ENCODE peak calls at places on chromosomes 7 and 10, in four cellular contexts. One of them, this sample, is unnamed.

GRCh38 chr10:86756511-86757109 is at the start of gene BMPR1A:
- DNase-seq in tibial nerve: peak; percentile 81
- DNase-seq in transverse colon: no peak
- DNase-seq in CD8-positive, alpha-beta memory T cell: no peak
- DNase-seq in this sample: no peak

GRCh38 chr7:106015586-106016218 is 52.6 kb downstream of the CDHR3 start:
- DNase-seq in CD8-positive, alpha-beta memory T cell: no peak
- DNase-seq in transverse colon: no peak
- DNase-seq in tibial nerve: no peak
- DNase-seq in this sample: no peak

GRCh38 chr10:131870831-131871672 is 29.8 kb upstream of the PPP2R2D start:
- DNase-seq in CD8-positive, alpha-beta memory T cell: no peak
- DNase-seq in tibial nerve: no peak
- DNase-seq in transverse colon: no peak
- DNase-seq in this sample: no peak

GRCh38 chr10:129883029-129883428 is 81.0 kb downstream of the EBF3 start:
- DNase-seq in transverse colon: no peak
- DNase-seq in CD8-positive, alpha-beta memory T cell: no peak
- DNase-seq in tibial nerve: no peak
- DNase-seq in this sample: no peak

GRCh38 chr7:149814494-149814893 is 23.7 kb upstream of the ZNF862 start:
- DNase-seq in tibial nerve: no peak
- DNase-seq in transverse colon: no peak
- DNase-seq in CD8-positive, alpha-beta memory T cell: no peak
- DNase-seq in this sample: no peak

GRCh38 chr10:13659887-13660544 is 73.3 kb downstream of the PRPF18 start:
- DNase-seq in CD8-positive, alpha-beta memory T cell: peak; percentile 35
- DNase-seq in tibial nerve: peak; percentile 70
- DNase-seq in transverse colon: peak; percentile 59
- DNase-seq in this sample: peak; percentile 53

GRCh38 chr7:117110480-117111315 is 157.4 kb downstream of the ST7 start:
- DNase-seq in tibial nerve: no peak
- DNase-seq in CD8-positive, alpha-beta memory T cell: peak; percentile 29
- DNase-seq in transverse colon: no peak
- DNase-seq in this sample: peak; percentile 77

GRCh38 chr7:134723904-134724303 is 55.5 kb upstream of the CALD1 start:
- DNase-seq in tibial nerve: no peak
- DNase-seq in CD8-positive, alpha-beta memory T cell: no peak
- DNase-seq in transverse colon: no peak
- DNase-seq in this sample: no peak

GRCh38 chr7:114530074-114530611 is 115.5 kb downstream of the FOXP2 start:
- DNase-seq in transverse colon: no peak
- DNase-seq in tibial nerve: no peak
- DNase-seq in CD8-positive, alpha-beta memory T cell: no peak
- DNase-seq in this sample: no peak

GRCh38 chr7:134058521-134058920 is 68.6 kb upstream of the LRGUK start:
- DNase-seq in CD8-positive, alpha-beta memory T cell: no peak
- DNase-seq in transverse colon: no peak
- DNase-seq in tibial nerve: no peak
- DNase-seq in this sample: no peak

GRCh38 chr7:102287465-102288146 is 938 bp downstream of the SH2B2 start:
- DNase-seq in transverse colon: peak; percentile 43
- DNase-seq in tibial nerve: no peak
- DNase-seq in CD8-positive, alpha-beta memory T cell: no peak
- DNase-seq in this sample: no peak

GRCh38 chr7:42625391-42625790 is 286.5 kb downstream of the C7orf25 start:
- DNase-seq in transverse colon: no peak
- DNase-seq in CD8-positive, alpha-beta memory T cell: no peak
- DNase-seq in tibial nerve: no peak
- DNase-seq in this sample: no peak

GRCh38 chr7:112510032-112510742 is 29.4 kb downstream of the LSMEM1 start:
- DNase-seq in tibial nerve: no peak
- DNase-seq in CD8-positive, alpha-beta memory T cell: no peak
- DNase-seq in transverse colon: no peak
- DNase-seq in this sample: no peak

GRCh38 chr10:3926268-3926667 is 141.3 kb upstream of the KLF6 start:
- DNase-seq in transverse colon: no peak
- DNase-seq in tibial nerve: no peak
- DNase-seq in CD8-positive, alpha-beta memory T cell: no peak
- DNase-seq in this sample: no peak

GRCh38 chr7:22992874-22993840 is 20.8 kb downstream of the HYCC1 start:
- DNase-seq in CD8-positive, alpha-beta memory T cell: no peak
- DNase-seq in tibial nerve: no peak
- DNase-seq in transverse colon: no peak
- DNase-seq in this sample: no peak

GRCh38 chr10:61900829-61901783 is at the start of gene ARID5B:
- DNase-seq in tibial nerve: peak; percentile 65
- DNase-seq in transverse colon: peak; percentile 74
- DNase-seq in CD8-positive, alpha-beta memory T cell: peak; percentile 53
- DNase-seq in this sample: peak; percentile 38

GRCh38 chr10:70053896-70054641 is 1.4 kb downstream of the MACROH2A2 start:
- DNase-seq in CD8-positive, alpha-beta memory T cell: no peak
- DNase-seq in tibial nerve: no peak
- DNase-seq in transverse colon: peak; percentile 23
- DNase-seq in this sample: no peak
- H3K4me3 ChIP-seq in CD8-positive, alpha-beta memory T cell: no peak overlapping the region
- H3K4me3 ChIP-seq in tibial nerve: peak overlapping the region; percentile 47
- H3K4me3 ChIP-seq in transverse colon: peak overlapping the region; percentile 31
- H3K4me3 ChIP-seq in this sample: no peak overlapping the region

DNA sequence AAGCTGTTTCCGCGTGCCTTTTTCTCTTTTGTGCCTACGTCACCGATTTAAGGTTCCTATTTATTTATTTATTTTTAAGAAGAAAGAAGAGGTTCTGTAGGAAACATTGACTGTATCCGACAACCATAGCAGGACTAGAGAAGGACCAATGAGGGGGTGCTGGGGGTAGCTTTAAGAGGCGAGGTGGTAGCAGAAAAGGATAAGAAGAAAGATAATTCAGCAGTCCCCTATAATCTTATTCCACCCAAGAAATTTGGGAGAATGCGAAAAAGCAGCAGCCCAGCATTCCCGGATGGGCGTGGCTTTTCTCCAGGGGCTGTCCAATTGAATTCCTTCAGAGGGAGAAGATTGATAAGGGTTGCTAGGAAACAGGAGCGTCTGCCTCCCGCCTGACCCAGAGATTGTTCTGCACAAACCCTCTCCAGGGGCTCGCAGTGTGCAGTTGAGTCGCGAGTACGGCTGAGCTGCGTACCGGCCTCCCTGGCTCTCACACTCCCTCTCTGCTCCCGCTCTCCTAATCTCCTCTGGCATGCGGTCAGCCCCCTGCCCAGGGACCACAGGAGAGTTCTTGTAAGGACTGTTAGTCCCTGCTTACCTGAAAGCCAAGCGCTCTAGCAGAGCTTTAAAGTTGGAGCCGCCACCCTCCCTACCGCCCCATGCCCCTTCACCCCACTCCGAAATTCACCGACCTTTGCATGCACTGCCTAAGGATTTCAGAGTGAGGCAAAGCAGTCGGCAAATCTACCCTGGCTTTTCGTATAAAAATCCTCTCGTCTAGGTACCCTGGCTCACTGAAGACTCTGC is at the start of gene GRM3:
- DNase-seq in tibial nerve: no peak
- DNase-seq in transverse colon: no peak
- DNase-seq in CD8-positive, alpha-beta memory T cell: no peak
- DNase-seq in this sample: no peak
- H3K4me3 ChIP-seq in tibial nerve: no peak within 1 kb of the TSS
- H3K4me3 ChIP-seq in transverse colon: no peak within 1 kb of the TSS
- H3K4me3 ChIP-seq in CD8-positive, alpha-beta memory T cell: no peak within 1 kb of the TSS
- H3K4me3 ChIP-seq in this sample: no peak within 1 kb of the TSS

GRCh38 chr7:152577339-152577738 is 98.6 kb downstream of the XRCC2 start:
- DNase-seq in transverse colon: no peak
- DNase-seq in CD8-positive, alpha-beta memory T cell: no peak
- DNase-seq in tibial nerve: no peak
- DNase-seq in this sample: no peak

GRCh38 chr7:152574892-152575511 is 100.9 kb downstream of the XRCC2 start:
- DNase-seq in transverse colon: no peak
- DNase-seq in tibial nerve: no peak
- DNase-seq in CD8-positive, alpha-beta memory T cell: no peak
- DNase-seq in this sample: no peak

GRCh38 chr7:152583006-152583405 is 92.9 kb downstream of the XRCC2 start:
- DNase-seq in transverse colon: no peak
- DNase-seq in CD8-positive, alpha-beta memory T cell: no peak
- DNase-seq in tibial nerve: no peak
- DNase-seq in this sample: no peak

GRCh38 chr7:152579070-152579469 is 96.9 kb downstream of the XRCC2 start:
- DNase-seq in tibial nerve: no peak
- DNase-seq in CD8-positive, alpha-beta memory T cell: no peak
- DNase-seq in transverse colon: no peak
- DNase-seq in this sample: no peak
- H3K4me3 ChIP-seq in tibial nerve: no peak overlapping the region
- H3K4me3 ChIP-seq in CD8-positive, alpha-beta memory T cell: no peak overlapping the region
- H3K4me3 ChIP-seq in transverse colon: no peak overlapping the region
- H3K4me3 ChIP-seq in this sample: no peak overlapping the region

DNA sequence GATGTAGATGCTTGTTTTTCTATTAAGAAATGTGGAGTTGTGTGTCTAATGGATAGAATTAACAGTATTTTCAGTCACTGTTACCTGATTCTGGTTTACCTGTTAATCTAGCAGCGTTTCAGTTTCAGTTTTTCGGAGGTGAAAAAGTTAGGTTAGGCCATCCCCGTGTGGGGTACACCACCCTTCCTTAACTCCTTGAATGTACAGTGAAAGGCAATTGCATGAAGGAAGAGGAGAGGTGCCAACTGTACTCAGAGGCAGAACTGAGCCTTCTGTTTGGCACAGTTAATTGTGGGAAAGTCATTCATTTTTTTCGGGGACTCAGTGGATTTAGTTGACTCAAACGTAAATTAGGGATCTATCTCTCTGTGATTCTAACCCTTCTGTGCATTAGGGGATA is 35.6 kb downstream of the RPA3 start:
- DNase-seq in tibial nerve: no peak
- DNase-seq in CD8-positive, alpha-beta memory T cell: no peak
- DNase-seq in transverse colon: no peak
- DNase-seq in this sample: no peak
- H3K4me3 ChIP-seq in tibial nerve: no peak overlapping the region
- H3K4me3 ChIP-seq in CD8-positive, alpha-beta memory T cell: no peak overlapping the region
- H3K4me3 ChIP-seq in transverse colon: no peak overlapping the region
- H3K4me3 ChIP-seq in this sample: peak overlapping the region; percentile 13

GRCh38 chr7:155646669-155647068 is 2.2 kb downstream of the RBM33 start:
- DNase-seq in tibial nerve: no peak
- DNase-seq in CD8-positive, alpha-beta memory T cell: no peak
- DNase-seq in transverse colon: no peak
- DNase-seq in this sample: no peak
- H3K4me3 ChIP-seq in tibial nerve: no peak overlapping the region
- H3K4me3 ChIP-seq in CD8-positive, alpha-beta memory T cell: no peak overlapping the region
- H3K4me3 ChIP-seq in transverse colon: no peak overlapping the region
- H3K4me3 ChIP-seq in this sample: peak overlapping the region; percentile 97

DNA sequence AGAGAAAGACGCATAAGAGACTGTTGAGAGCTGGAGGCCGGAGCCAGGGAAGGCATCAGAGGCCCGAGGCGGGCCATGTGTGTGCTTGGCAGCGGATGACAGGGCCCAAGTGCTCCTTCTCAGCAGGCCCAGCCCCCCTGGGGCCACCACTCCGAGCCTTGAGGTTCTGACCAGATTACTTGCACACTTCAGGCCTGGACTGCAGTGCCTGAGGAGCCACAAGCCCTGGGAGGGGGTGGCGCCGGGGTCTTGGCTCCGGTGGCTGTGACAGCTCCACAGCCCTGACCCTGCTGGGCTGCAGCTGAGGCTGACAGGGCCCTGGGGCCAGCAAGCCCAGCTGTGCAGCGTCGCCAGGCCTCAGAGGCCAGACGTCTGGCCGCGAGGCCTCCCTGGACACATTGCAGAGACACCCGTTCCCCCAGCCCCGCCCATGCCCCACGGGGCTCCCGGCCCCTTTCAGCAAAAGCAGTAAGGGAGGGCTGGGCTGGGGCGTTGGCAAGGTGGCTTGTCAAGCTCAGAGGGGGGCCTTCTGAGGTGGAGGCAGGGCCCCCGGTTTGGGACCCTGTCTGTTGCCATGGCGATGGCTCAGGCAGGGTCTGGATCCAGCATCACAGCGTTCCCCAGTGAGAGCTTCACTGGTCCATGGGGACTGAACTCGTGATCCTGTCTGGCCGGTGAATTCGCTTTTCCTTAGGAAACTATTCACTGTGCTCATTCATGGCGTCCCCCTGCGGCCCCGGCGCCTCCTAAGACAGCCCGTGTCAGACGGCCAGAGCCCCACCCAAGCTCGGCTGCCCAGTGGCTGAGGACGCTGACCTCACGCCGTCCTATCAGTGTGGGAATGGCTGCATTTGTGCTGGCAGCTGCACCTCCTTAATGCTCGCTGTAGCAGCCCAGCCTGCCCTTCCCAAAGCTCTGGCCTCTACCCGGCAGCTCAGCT is 5.7 kb downstream of the ELN start:
- DNase-seq in transverse colon: no peak
- DNase-seq in CD8-positive, alpha-beta memory T cell: no peak
- DNase-seq in tibial nerve: peak; percentile 46
- DNase-seq in this sample: no peak
- H3K4me3 ChIP-seq in transverse colon: no peak overlapping the region
- H3K4me3 ChIP-seq in CD8-positive, alpha-beta memory T cell: no peak overlapping the region
- H3K4me3 ChIP-seq in tibial nerve: no peak overlapping the region
- H3K4me3 ChIP-seq in this sample: no peak overlapping the region

GRCh38 chr7:7785349-7785973 is 67.1 kb upstream of the RPA3 start:
- DNase-seq in CD8-positive, alpha-beta memory T cell: no peak
- DNase-seq in transverse colon: peak; percentile 18
- DNase-seq in tibial nerve: no peak
- DNase-seq in this sample: no peak
- H3K4me3 ChIP-seq in CD8-positive, alpha-beta memory T cell: no peak overlapping the region
- H3K4me3 ChIP-seq in transverse colon: no peak overlapping the region
- H3K4me3 ChIP-seq in tibial nerve: no peak overlapping the region
- H3K4me3 ChIP-seq in this sample: no peak overlapping the region

DNA sequence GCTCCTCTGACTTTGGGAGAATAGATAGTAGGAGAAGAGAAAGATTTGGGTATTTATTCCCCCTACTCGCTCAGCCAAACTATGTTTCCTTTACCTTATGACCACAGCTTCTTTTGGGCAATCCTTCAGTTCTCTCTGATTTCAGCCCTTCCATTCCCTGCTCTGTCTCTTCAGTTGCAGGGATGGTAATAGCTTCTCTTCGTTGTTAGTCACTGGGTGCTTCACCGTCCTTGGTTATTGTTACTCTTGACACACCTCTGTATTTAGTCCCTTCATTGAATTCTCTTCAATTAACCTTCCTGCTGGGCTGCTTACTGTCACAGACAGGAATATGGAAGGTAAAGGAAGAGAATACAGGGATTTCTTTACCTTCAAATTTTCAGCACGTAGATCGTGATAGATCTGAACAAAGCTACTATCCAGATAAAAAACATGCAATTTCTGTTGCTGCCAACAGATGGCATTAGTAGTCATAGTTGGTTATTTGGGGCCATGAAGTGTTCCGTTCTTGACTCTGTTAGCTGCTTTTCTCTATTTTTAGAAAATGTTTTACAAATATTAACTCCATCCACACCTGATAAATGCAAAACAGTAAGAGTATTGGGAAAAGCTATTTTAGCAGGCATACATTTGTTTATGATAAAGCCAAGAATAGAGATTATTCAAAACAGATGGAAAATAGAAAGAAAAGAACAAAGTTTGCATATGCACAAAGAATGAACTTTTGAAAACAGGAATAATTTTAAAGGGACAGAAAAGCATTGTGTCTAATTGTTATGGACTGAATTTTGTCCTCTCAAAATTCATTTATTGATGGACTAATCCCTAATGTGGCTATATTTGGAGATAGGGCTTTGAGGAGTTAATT is 14.0 kb upstream of the PTTG1IP2 start:
- DNase-seq in transverse colon: no peak
- DNase-seq in tibial nerve: peak; percentile 69
- DNase-seq in CD8-positive, alpha-beta memory T cell: peak; percentile 13
- DNase-seq in this sample: no peak
- H3K4me3 ChIP-seq in transverse colon: no peak overlapping the region
- H3K4me3 ChIP-seq in tibial nerve: no peak overlapping the region
- H3K4me3 ChIP-seq in CD8-positive, alpha-beta memory T cell: no peak overlapping the region
- H3K4me3 ChIP-seq in this sample: peak overlapping the region; percentile 26

This sample was measured in CD4-positive, CD25-positive, alpha-beta regulatory T cell.